ENCODE peak calls at places on chromosomes 5 and 9, in seven cellular contexts. P is transverse colon, D is ovary, X is A549, L is K562, M is sigmoid colon, V is HepG2. K is an unnamed sample.

GRCh38 chr5:171710451-171711024 is 75.1 kb upstream of the SMIM23 start:
- DNase-seq in P (no peak), D (no peak), X (no peak), L (no peak), M (no peak), V (no peak), K (peak; percentile 62)

GRCh38 chr5:172855597-172856292 is 21.7 kb downstream of the ERGIC1 start:
- DNase-seq in P (no peak), D (peak; percentile 70), X (no peak), L (no peak), M (peak; percentile 85), V (no peak), K (no peak)

GRCh38 chr5:15383469-15383868 is 116.5 kb upstream of the FBXL7 start:
- DNase-seq in P (no peak), D (no peak), X (peak; percentile 23), L (no peak), M (no peak), V (peak; percentile 3), K (no peak)

GRCh38 chr5:173984218-173984617 is 4.8 kb upstream of the C5orf47 start:
- DNase-seq in P (no peak), D (no peak), X (peak; percentile 49), L (no peak), M (no peak), V (peak; percentile 57), K (no peak)

GRCh38 chr9:116234091-116234490 is 80.5 kb downstream of the PAPPA start:
- DNase-seq in P (no peak), D (no peak), X (peak; percentile 83), L (no peak), M (no peak), V (no peak), K (peak; percentile 29)

GRCh38 chr9:114156658-114157421 is 1.5 kb downstream of the COL27A1 start:
- DNase-seq in P (peak; percentile 27), D (peak; percentile 84), X (peak; percentile 53), L (no peak), M (peak; percentile 90), V (no peak), K (no peak)

GRCh38 chr5:39100851-39101396 is 26.7 kb upstream of the RICTOR start:
- DNase-seq in P (no peak), D (no peak), X (peak; percentile 99), L (no peak), M (no peak), V (peak; percentile 89), K (no peak)

GRCh38 chr5:158435161-158435616 is 576.2 kb upstream of the CLINT1 start:
- DNase-seq in P (no peak), D (no peak), X (no peak), L (no peak), M (no peak), V (no peak), K (no peak)

GRCh38 chr9:134738869-134739659 is 97.5 kb downstream of the COL5A1 start:
- DNase-seq in P (peak; percentile 63), D (peak; percentile 89), X (peak; percentile 45), L (peak; percentile 76), M (peak; percentile 91), V (peak; percentile 13), K (peak; percentile 94)

GRCh38 chr9:131674425-131675421 is 65.2 kb downstream of the RAPGEF1 start:
- DNase-seq in P (no peak), D (no peak), X (no peak), L (no peak), M (no peak), V (no peak), K (no peak)

GRCh38 chr9:93575706-93576295 is 583 bp upstream of the PHF2 start:
- DNase-seq in P (peak; percentile 55), D (peak; percentile 80), X (peak; percentile 39), L (peak; percentile 83), M (no peak), V (no peak), K (peak; percentile 92)

GRCh38 chr9:132670816-132671371 is 630 bp downstream of the GTF3C4 start:
- DNase-seq in P (peak; percentile 24), D (peak; percentile 47), X (peak; percentile 26), L (peak; percentile 36), M (peak; percentile 70), V (no peak), K (no peak)

GRCh38 chr9:107142896-107143603 is 140.0 kb upstream of the RAD23B start:
- DNase-seq in P (peak; percentile 28), D (no peak), X (no peak), L (no peak), M (no peak), V (no peak), K (no peak)

GRCh38 chr5:173941758-173942401 is 47.1 kb upstream of the C5orf47 start:
- DNase-seq in P (no peak), D (no peak), X (peak; percentile 85), L (no peak), M (no peak), V (peak; percentile 95), K (no peak)

GRCh38 chr5:74201334-74202081 is 439.0 kb downstream of the ENC1 start:
- DNase-seq in P (no peak), D (peak; percentile 51), X (no peak), L (no peak), M (no peak), V (no peak), K (peak; percentile 86)

GRCh38 chr5:33679791-33680190 is 212.0 kb downstream of the ADAMTS12 start:
- DNase-seq in P (no peak), D (no peak), X (no peak), L (no peak), M (no peak), V (no peak), K (no peak)

GRCh38 chr5:139975942-139976341 is 67.2 kb downstream of the NRG2 start:
- DNase-seq in P (no peak), D (no peak), X (no peak), L (no peak), M (no peak), V (no peak), K (no peak)
- TF ChIP-seq EP300 in P (no peak), D (no peak), X (no peak), L (no peak), M (no peak), V (no peak), K (no peak)

GRCh38 chr5:78162253-78162862 is 132.1 kb downstream of the AP3B1 start:
- DNase-seq in P (no peak), D (no peak), X (peak; percentile 57), L (peak; percentile 18), M (no peak), V (peak; percentile 13), K (no peak)
- TF ChIP-seq CTCF in P (no peak), D (no peak), X (peak; percentile 69), L (peak; percentile 64), M (no peak), V (peak; percentile 56), K (peak; percentile 34)

GRCh38 chr5:106964102-106964501 is 706.6 kb downstream of the EFNA5 start:
- DNase-seq in P (no peak), D (no peak), X (peak; percentile 43), L (no peak), M (no peak), V (no peak), K (no peak)

GRCh38 chr5:106962464-106963230 is 708.1 kb downstream of the EFNA5 start:
- DNase-seq in P (no peak), D (no peak), X (no peak), L (no peak), M (no peak), V (no peak), K (no peak)

GRCh38 chr5:106966686-106967315 is 703.9 kb downstream of the EFNA5 start:
- DNase-seq in P (no peak), D (no peak), X (no peak), L (no peak), M (no peak), V (no peak), K (no peak)
- TF ChIP-seq EP300 in P (no peak), D (no peak), X (no peak), L (no peak), M (no peak), V (no peak), K (no peak)

GRCh38 chr5:178463321-178464155 is 126.7 kb downstream of the COL23A1 start:
- DNase-seq in P (no peak), D (no peak), X (no peak), L (no peak), M (no peak), V (no peak), K (no peak)

GRCh38 chr5:178462846-178463245 is 127.3 kb downstream of the COL23A1 start:
- DNase-seq in P (no peak), D (no peak), X (no peak), L (no peak), M (no peak), V (no peak), K (no peak)

GRCh38 chr5:178460598-178461425 is 129.4 kb downstream of the COL23A1 start:
- DNase-seq in P (peak; percentile 76), D (peak; percentile 64), X (peak; percentile 37), L (peak; percentile 84), M (no peak), V (peak; percentile 20), K (no peak)

GRCh38 chr5:178460174-178460573 is 130.0 kb downstream of the COL23A1 start:
- DNase-seq in P (no peak), D (no peak), X (no peak), L (no peak), M (no peak), V (no peak), K (no peak)

GRCh38 chr5:178461426-178461730 is 128.8 kb downstream of the COL23A1 start:
- DNase-seq in P (no peak), D (no peak), X (no peak), L (no peak), M (no peak), V (no peak), K (no peak)
- TF ChIP-seq CTCF in P (no peak), D (no peak), X (no peak), L (no peak), M (no peak), V (no peak), K (no peak)

GRCh38 chr9:12290166-12290869 is 402.9 kb upstream of the TYRP1 start:
- DNase-seq in P (no peak), D (no peak), X (no peak), L (no peak), M (no peak), V (no peak), K (no peak)
- TF ChIP-seq EP300 in P (no peak), D (no peak), X (no peak), L (no peak), M (no peak), V (no peak), K (no peak)

K was measured in esophagus muscularis mucosa.